ENCODE peak calls at places on chromosome 11, in four cellular contexts. V is ovary, D is cardiac muscle cell, R is tibial nerve. H is an unnamed sample.

GRCh38 chr11:17738350-17739207 is 4.0 kb downstream of the KCNC1 start:
- DNase-seq in V (no peak), D (no peak), R (no peak), H (no peak)

GRCh38 chr11:128210148-128210940 is 377.0 kb downstream of the ETS1 start:
- DNase-seq in V (no peak), D (peak), R (no peak), H (peak)

GRCh38 chr11:65503923-65504670 is 5.3 kb downstream of the MALAT1 start:
- DNase-seq in V (no peak), D (peak), R (no peak), H (no peak)

GRCh38 chr11:107665016-107665415 is 46.8 kb downstream of the SLN start:
- DNase-seq in V (no peak), D (peak), R (no peak), H (no peak)

GRCh38 chr11:10858505-10859360 is 880 bp upstream of the ZBED5 start:
- DNase-seq in V (peak), D (no peak), R (peak), H (no peak)

GRCh38 chr11:32259641-32260081 is 168.8 kb downstream of the RCN1 start:
- DNase-seq in V (peak), D (peak), R (no peak), H (no peak)

GRCh38 chr11:43010042-43010441 is 301.8 kb upstream of the API5 start:
- DNase-seq in V (no peak), D (no peak), R (no peak), H (no peak)

GRCh38 chr11:118524757-118525465 is 2.4 kb upstream of the TTC36 start:
- DNase-seq in V (no peak), D (no peak), R (no peak), H (no peak)

GRCh38 chr11:92789761-92790160 is 179.7 kb upstream of the MTNR1B start:
- DNase-seq in V (no peak), D (no peak), R (no peak), H (no peak)

GRCh38 chr11:130315354-130315970 is 745 bp upstream of the ZBTB44 start:
- DNase-seq in V (peak), D (peak), R (no peak), H (no peak)

GRCh38 chr11:15765530-15765929 is 590.8 kb downstream of the SOX6 start:
- DNase-seq in V (no peak), D (no peak), R (no peak), H (no peak)

GRCh38 chr11:15695096-15695721 is 580.5 kb downstream of the INSC start:
- DNase-seq in V (no peak), D (no peak), R (no peak), H (no peak)

GRCh38 chr11:58334708-58335107 is 24.2 kb downstream of the OR5B17 start:
- DNase-seq in V (no peak), D (peak), R (no peak), H (no peak)

GRCh38 chr11:87301785-87302540 is 264.2 kb downstream of the TMEM135 start:
- DNase-seq in V (no peak), D (no peak), R (no peak), H (no peak)

GRCh38 chr11:134412508-134413333 is 679 bp upstream of the B3GAT1 start:
- DNase-seq in V (no peak), D (peak), R (no peak), H (no peak)

GRCh38 chr11:73647459-73648100 is 1.2 kb downstream of the PLEKHB1 start:
- DNase-seq in V (peak), D (peak), R (peak), H (peak)

GRCh38 chr11:115924744-115925567 is 420.7 kb upstream of the CADM1 start:
- DNase-seq in V (no peak), D (no peak), R (no peak), H (no peak)

GRCh38 chr11:93236741-93237675 is 39.2 kb upstream of the SLC36A4 start:
- DNase-seq in V (peak), D (peak), R (no peak), H (no peak)

GRCh38 chr11:45155058-45155551 is 8.7 kb downstream of the PRDM11 start:
- DNase-seq in V (peak), D (peak), R (no peak), H (no peak)

GRCh38 chr11:126158054-126158791 is 53.2 kb downstream of the RPUSD4 start:
- DNase-seq in V (no peak), D (no peak), R (no peak), H (no peak)

GRCh38 chr11:90332415-90332814 is 109.6 kb upstream of the CHORDC1 start:
- DNase-seq in V (no peak), D (no peak), R (no peak), H (no peak)

GRCh38 chr11:105100206-105100605 is 39.4 kb downstream of the CARD18 start:
- DNase-seq in V (no peak), D (no peak), R (no peak), H (no peak)

GRCh38 chr11:60852060-60852638 is 3.6 kb downstream of the PTGDR2 start:
- DNase-seq in V (no peak), D (no peak), R (no peak), H (no peak)

GRCh38 chr11:57474751-57475115 is 14.4 kb downstream of the RTN4RL2 start:
- DNase-seq in V (no peak), D (no peak), R (no peak), H (no peak)

GRCh38 chr11:102886999-102887398 is 12.2 kb upstream of the MMP12 start:
- DNase-seq in V (no peak), D (no peak), R (no peak), H (no peak)

GRCh38 chr11:65918211-65919150 is at the start of gene C11orf68:
- DNase-seq in V (no peak), D (peak), R (no peak), H (no peak)

GRCh38 chr11:114237321-114238280 is 58.6 kb upstream of the NNMT start:
- DNase-seq in V (no peak), D (no peak), R (no peak), H (no peak)

GRCh38 chr11:45653277-45653676 is 12.1 kb downstream of the CHST1 start:
- DNase-seq in V (no peak), D (no peak), R (no peak), H (no peak)

GRCh38 chr11:46281374-46281831 is 3.9 kb downstream of the CREB3L1 start:
- DNase-seq in V (no peak), D (peak), R (no peak), H (no peak)

GRCh38 chr11:119615003-119615878 is 113.8 kb downstream of the NECTIN1 start:
- DNase-seq in V (no peak), D (peak), R (no peak), H (no peak)

GRCh38 chr11:117868815-117869642 is 7.4 kb downstream of the FXYD6 start:
- DNase-seq in V (no peak), D (no peak), R (no peak), H (no peak)

GRCh38 chr11:112156153-112156552 is 7.7 kb downstream of the IL18 start:
- DNase-seq in V (no peak), D (peak), R (no peak), H (no peak)

GRCh38 chr11:65883058-65883761 is 3.6 kb downstream of the CTSW start:
- DNase-seq in V (no peak), D (no peak), R (no peak), H (no peak)

GRCh38 chr11:125201525-125202121 is 37.1 kb downstream of the PKNOX2 start:
- DNase-seq in V (peak), D (peak), R (no peak), H (no peak)

GRCh38 chr11:94700631-94701030 is 67.5 kb upstream of the AMOTL1 start:
- DNase-seq in V (no peak), D (no peak), R (no peak), H (no peak)

GRCh38 chr11:70063555-70063954 is 14.6 kb upstream of the ANO1 start:
- DNase-seq in V (no peak), D (no peak), R (no peak), H (no peak)

GRCh38 chr11:18115360-18116127 is 9.7 kb upstream of the SAAL1 start:
- DNase-seq in V (peak), D (peak), R (peak), H (no peak)

GRCh38 chr11:64057890-64058289 is 22.2 kb downstream of the FLRT1 start:
- DNase-seq in V (no peak), D (no peak), R (no peak), H (no peak)

GRCh38 chr11:35084817-35085424 is 54.0 kb upstream of the CD44 start:
- DNase-seq in V (no peak), D (no peak), R (no peak), H (no peak)